ENCODE peak calls at places on chromosome 5, in eight cellular contexts. M, Z, B, G, R, L, E and I are unnamed samples.

GRCh38 chr5:137622850-137623249 is 113.0 kb downstream of the KLHL3 start:
- DNase-seq in M (peak; percentile 30), Z (peak; percentile 96), B (no peak), G (peak; percentile 67), R (no peak), L (peak; percentile 28), E (no peak), I (no peak)

GRCh38 chr5:42390115-42390514 is 33.1 kb upstream of the GHR start:
- DNase-seq in M (no peak), Z (no peak), B (no peak), G (no peak), R (no peak), L (no peak), E (no peak), I (no peak)

GRCh38 chr5:68456756-68457217 is 241.2 kb downstream of the PIK3R1 start:
- DNase-seq in M (no peak), Z (no peak), B (peak; percentile 50), G (peak; percentile 75), R (no peak), L (no peak), E (no peak), I (peak; percentile 74)

GRCh38 chr5:81896764-81897163 is 75.1 kb upstream of the ATG10 start:
- DNase-seq in M (no peak), Z (no peak), B (peak; percentile 22), G (no peak), R (no peak), L (no peak), E (no peak), I (peak; percentile 8)

GRCh38 chr5:16913840-16914435 is 22.1 kb downstream of the MYO10 start:
- DNase-seq in M (no peak), Z (no peak), B (no peak), G (no peak), R (no peak), L (no peak), E (no peak), I (no peak)

GRCh38 chr5:68875351-68875750 is 218.5 kb upstream of the SLC30A5 start:
- DNase-seq in M (no peak), Z (no peak), B (no peak), G (no peak), R (no peak), L (no peak), E (no peak), I (no peak)

GRCh38 chr5:8848997-8849585 is 696.8 kb downstream of the SEMA5A start:
- DNase-seq in M (no peak), Z (no peak), B (peak; percentile 78), G (peak; percentile 75), R (no peak), L (no peak), E (no peak), I (peak; percentile 96)

GRCh38 chr5:35838370-35839042 is 18.2 kb upstream of the IL7R start:
- DNase-seq in M (no peak), Z (no peak), B (no peak), G (no peak), R (no peak), L (no peak), E (no peak), I (no peak)

GRCh38 chr5:67451640-67452279 is 255.2 kb upstream of the CD180 start:
- DNase-seq in M (no peak), Z (no peak), B (peak; percentile 40), G (no peak), R (no peak), L (no peak), E (no peak), I (no peak)

GRCh38 chr5:21806943-21807342 is 1046.2 kb downstream of the CDH12 start:
- DNase-seq in M (peak; percentile 15), Z (no peak), B (peak; percentile 79), G (peak; percentile 81), R (no peak), L (no peak), E (no peak), I (peak; percentile 90)

GRCh38 chr5:172622091-172623046 is 18.7 kb upstream of the NEURL1B start:
- DNase-seq in M (no peak), Z (no peak), B (no peak), G (no peak), R (peak; percentile 51), L (no peak), E (no peak), I (no peak)

GRCh38 chr5:151684690-151685361 is 1.9 kb downstream of the SPARC start:
- DNase-seq in M (peak; percentile 78), Z (no peak), B (peak; percentile 98), G (peak; percentile 88), R (no peak), L (no peak), E (peak; percentile 82), I (peak; percentile 97)

GRCh38 chr5:66247176-66247960 is 103.3 kb downstream of the SREK1 start:
- DNase-seq in M (no peak), Z (no peak), B (peak; percentile 71), G (peak; percentile 45), R (no peak), L (no peak), E (no peak), I (peak; percentile 88)

GRCh38 chr5:173201636-173202265 is 33.3 kb downstream of the NKX2-5 start:
- DNase-seq in M (peak; percentile 13), Z (no peak), B (peak; percentile 66), G (peak; percentile 80), R (no peak), L (no peak), E (peak; percentile 17), I (peak; percentile 83)

GRCh38 chr5:43096916-43097315 is 23.8 kb upstream of the ZNF131 start:
- DNase-seq in M (no peak), Z (no peak), B (no peak), G (no peak), R (no peak), L (no peak), E (no peak), I (no peak)

GRCh38 chr5:14107536-14107935 is 35.6 kb upstream of the TRIO start:
- DNase-seq in M (no peak), Z (no peak), B (peak; percentile 20), G (no peak), R (no peak), L (no peak), E (no peak), I (peak; percentile 57)

GRCh38 chr5:135140805-135141204 is 106.8 kb upstream of the PITX1 start:
- DNase-seq in M (no peak), Z (no peak), B (peak; percentile 29), G (peak; percentile 93), R (peak; percentile 47), L (no peak), E (no peak), I (peak; percentile 59)

GRCh38 chr5:141850183-141850768 is 27.9 kb downstream of the PCDH1 start:
- DNase-seq in M (no peak), Z (no peak), B (peak; percentile 29), G (no peak), R (no peak), L (peak; percentile 7), E (no peak), I (peak; percentile 20)

GRCh38 chr5:123719004-123719403 is 207.0 kb downstream of the CSNK1G3 start:
- DNase-seq in M (no peak), Z (no peak), B (peak; percentile 29), G (no peak), R (no peak), L (no peak), E (no peak), I (peak; percentile 61)

GRCh38 chr5:74517700-74518099 is 122.8 kb downstream of the ENC1 start:
- DNase-seq in M (no peak), Z (no peak), B (peak; percentile 72), G (peak; percentile 65), R (no peak), L (no peak), E (no peak), I (peak; percentile 91)

GRCh38 chr5:96844476-96844990 is 31.8 kb upstream of the ERAP2 start:
- DNase-seq in M (peak; percentile 30), Z (no peak), B (no peak), G (peak; percentile 70), R (no peak), L (no peak), E (no peak), I (no peak)

GRCh38 chr5:163565931-163566608 is 60.7 kb downstream of the MAT2B start:
- DNase-seq in M (no peak), Z (no peak), B (peak; percentile 43), G (peak; percentile 23), R (no peak), L (no peak), E (no peak), I (no peak)

GRCh38 chr5:148569948-148570347 is 84.4 kb downstream of the HTR4 start:
- DNase-seq in M (no peak), Z (no peak), B (no peak), G (no peak), R (no peak), L (no peak), E (no peak), I (no peak)

GRCh38 chr5:87541033-87541432 is 128.3 kb upstream of the CCNH start:
- DNase-seq in M (no peak), Z (peak; percentile 89), B (peak; percentile 14), G (peak; percentile 63), R (no peak), L (no peak), E (no peak), I (peak; percentile 89)

GRCh38 chr5:178307266-178308045 is 74.9 kb upstream of the PHYKPL start:
- DNase-seq in M (no peak), Z (no peak), B (no peak), G (no peak), R (peak; percentile 53), L (no peak), E (no peak), I (no peak)

GRCh38 chr5:3678801-3679200 is 83.2 kb downstream of the IRX1 start:
- DNase-seq in M (no peak), Z (no peak), B (no peak), G (no peak), R (no peak), L (no peak), E (no peak), I (no peak)
- H3K4me3 ChIP-seq in M (no peak overlapping the region), Z (no peak overlapping the region), B (no peak overlapping the region), G (no peak overlapping the region), R (no peak overlapping the region), L (no peak overlapping the region), E (no peak overlapping the region), I (no peak overlapping the region)

GRCh38 chr5:169826618-169827017 is 153.7 kb downstream of the INSYN2B start:
- DNase-seq in M (no peak), Z (no peak), B (no peak), G (no peak), R (no peak), L (no peak), E (no peak), I (no peak)
- TF ChIP-seq CTCF in M (peak; percentile 20), Z (no peak), B (peak; percentile 23), G (peak; percentile 13), R (peak; percentile 14), L (no peak), E (peak; percentile 49), I (peak; percentile 23)

GRCh38 chr5:15516486-15516885 is 16.5 kb downstream of the FBXL7 start:
- DNase-seq in M (no peak), Z (no peak), B (no peak), G (no peak), R (no peak), L (no peak), E (no peak), I (no peak)
- H3K4me3 ChIP-seq in M (no peak overlapping the region), Z (no peak overlapping the region), B (no peak overlapping the region), G (no peak overlapping the region), R (no peak overlapping the region), L (no peak overlapping the region), E (no peak overlapping the region), I (no peak overlapping the region)

DNA sequence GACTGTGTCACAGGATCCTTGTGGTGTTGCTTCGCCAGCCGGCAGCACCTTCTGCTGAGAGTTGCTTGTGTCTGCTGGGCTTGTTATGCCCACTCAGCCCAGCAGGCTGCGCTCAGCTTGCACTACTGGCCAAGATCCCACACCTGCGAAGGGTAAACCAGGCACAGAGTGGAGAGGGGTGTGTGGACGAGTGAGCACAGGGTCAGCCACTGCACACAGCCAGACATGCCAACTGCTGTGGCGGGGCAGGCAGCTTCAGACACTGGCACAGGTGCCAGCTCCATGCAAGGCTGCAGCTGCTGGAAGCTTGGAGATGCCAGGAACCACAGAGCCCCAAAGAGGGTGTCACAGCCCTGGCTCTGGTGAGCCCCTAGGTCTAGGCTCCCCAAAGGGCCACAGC is 273.6 kb downstream of the CETN3 start:
- DNase-seq in M (no peak), Z (no peak), B (no peak), G (no peak), R (peak; percentile 43), L (no peak), E (peak; percentile 43), I (no peak)
- TF ChIP-seq CTCF in M (peak; percentile 33), Z (no peak), B (no peak), G (peak; percentile 7), R (no peak), L (no peak), E (peak; percentile 90), I (no peak)